ENCODE peak calls at places on chromosomes 6 and 20, in nine cellular contexts. H, C, V, Y, Z, Q, L, I and P are unnamed samples.

GRCh38 chr20:23368316-23369110 is 6.5 kb downstream of the GZF1 start:
- DNase-seq in H (no peak), C (no peak), V (no peak), Y (no peak), Z (no peak), Q (no peak), L (no peak), I (no peak), P (no peak)

GRCh38 chr20:35866446-35867202 is 87.7 kb downstream of the SCAND1 start:
- DNase-seq in H (no peak), C (no peak), V (no peak), Y (no peak), Z (no peak), Q (no peak), L (no peak), I (no peak), P (no peak)

GRCh38 chr20:34988176-34988540 is 32.5 kb downstream of the MYH7B start:
- DNase-seq in H (no peak), C (no peak), V (no peak), Y (no peak), Z (no peak), Q (no peak), L (no peak), I (no peak), P (no peak)

GRCh38 chr6:71544028-71544427 is 255.4 kb downstream of the OGFRL1 start:
- DNase-seq in H (no peak), C (no peak), V (no peak), Y (no peak), Z (peak; percentile 62), Q (no peak), L (no peak), I (no peak), P (no peak)

GRCh38 chr20:8364734-8365078 is 232.6 kb downstream of the PLCB1 start:
- DNase-seq in H (no peak), C (no peak), V (no peak), Y (no peak), Z (no peak), Q (no peak), L (no peak), I (no peak), P (no peak)

GRCh38 chr20:4998160-4998651 is 3.1 kb downstream of the SLC23A2 start:
- DNase-seq in H (no peak), C (no peak), V (no peak), Y (no peak), Z (no peak), Q (no peak), L (no peak), I (no peak), P (no peak)

GRCh38 chr20:10762216-10762615 is 88.4 kb upstream of the JAG1 start:
- DNase-seq in H (no peak), C (no peak), V (no peak), Y (no peak), Z (no peak), Q (no peak), L (no peak), I (no peak), P (no peak)

GRCh38 chr6:124226396-124226795 is 422.7 kb downstream of the NKAIN2 start:
- DNase-seq in H (no peak), C (no peak), V (no peak), Y (no peak), Z (no peak), Q (no peak), L (no peak), I (no peak), P (no peak)

GRCh38 chr6:11538049-11538798 is 675 bp downstream of the TMEM170B start:
- DNase-seq in H (peak; percentile 42), C (no peak), V (no peak), Y (peak; percentile 57), Z (no peak), Q (peak; percentile 39), L (peak; percentile 74), I (no peak), P (no peak)

GRCh38 chr20:56922497-56922896 is 293.4 kb downstream of the TFAP2C start:
- DNase-seq in H (no peak), C (no peak), V (no peak), Y (no peak), Z (no peak), Q (no peak), L (no peak), I (no peak), P (no peak)

GRCh38 chr20:62393266-62393665 is 6.4 kb downstream of the RPS21 start:
- DNase-seq in H (no peak), C (no peak), V (no peak), Y (no peak), Z (no peak), Q (no peak), L (no peak), I (no peak), P (no peak)

GRCh38 chr6:153367006-153367405 is 235.9 kb upstream of the RGS17 start:
- DNase-seq in H (no peak), C (no peak), V (no peak), Y (no peak), Z (no peak), Q (no peak), L (no peak), I (no peak), P (no peak)

GRCh38 chr6:167819640-167820039 is 7.1 kb upstream of the AFDN start:
- DNase-seq in H (no peak), C (no peak), V (no peak), Y (no peak), Z (no peak), Q (no peak), L (no peak), I (peak; percentile 32), P (no peak)

GRCh38 chr20:36170542-36171215 is 16.1 kb downstream of the EPB41L1 start:
- DNase-seq in H (peak; percentile 13), C (no peak), V (no peak), Y (no peak), Z (no peak), Q (no peak), L (no peak), I (no peak), P (no peak)

GRCh38 chr6:105211831-105212230 is 32.0 kb upstream of the POPDC3 start:
- DNase-seq in H (no peak), C (no peak), V (no peak), Y (no peak), Z (peak; percentile 52), Q (no peak), L (no peak), I (no peak), P (no peak)

GRCh38 chr20:18778993-18779392 is 34.6 kb upstream of the SCP2D1 start:
- DNase-seq in H (no peak), C (no peak), V (no peak), Y (no peak), Z (no peak), Q (no peak), L (no peak), I (no peak), P (no peak)

GRCh38 chr20:37452236-37452635 is 68.8 kb upstream of the NNAT start:
- DNase-seq in H (peak; percentile 31), C (no peak), V (no peak), Y (no peak), Z (no peak), Q (no peak), L (no peak), I (no peak), P (no peak)

GRCh38 chr6:37192669-37193068 is 22.7 kb downstream of the PIM1 start:
- DNase-seq in H (no peak), C (no peak), V (no peak), Y (no peak), Z (no peak), Q (no peak), L (no peak), I (peak; percentile 52), P (no peak)